ENCODE peak calls at places on chromosomes 11 and 22, in ten cellular contexts. One of them, this sample, is unnamed.

GRCh38 chr11:34468209-34468841 is 29.6 kb downstream of the CAT start:
- DNase-seq in fibroblast of mammary gland: peak; percentile 46
- DNase-seq in HepG2: peak; percentile 30
- DNase-seq in foreskin fibroblast: peak; percentile 13
- DNase-seq in IMR-90: peak; percentile 14
- DNase-seq in lower leg skin: no peak
- DNase-seq in mesothelial cell of epicardium: no peak
- DNase-seq in AG09309: no peak
- DNase-seq in fibroblast of pulmonary artery: peak; percentile 23
- DNase-seq in chondrocyte: no peak
- DNase-seq in this sample: peak; percentile 57

GRCh38 chr11:13885083-13885482 is 77.4 kb upstream of the SPON1 start:
- DNase-seq in lower leg skin: no peak
- DNase-seq in fibroblast of mammary gland: no peak
- DNase-seq in AG09309: no peak
- DNase-seq in chondrocyte: no peak
- DNase-seq in foreskin fibroblast: no peak
- DNase-seq in IMR-90: no peak
- DNase-seq in fibroblast of pulmonary artery: no peak
- DNase-seq in mesothelial cell of epicardium: no peak
- DNase-seq in HepG2: no peak
- DNase-seq in this sample: peak; percentile 36

GRCh38 chr11:104531075-104531474 is 367.1 kb upstream of the PDGFD start:
- DNase-seq in HepG2: peak; percentile 0
- DNase-seq in chondrocyte: no peak
- DNase-seq in lower leg skin: no peak
- DNase-seq in fibroblast of pulmonary artery: no peak
- DNase-seq in mesothelial cell of epicardium: no peak
- DNase-seq in fibroblast of mammary gland: peak; percentile 14
- DNase-seq in AG09309: no peak
- DNase-seq in IMR-90: no peak
- DNase-seq in foreskin fibroblast: no peak
- DNase-seq in this sample: peak; percentile 13

GRCh38 chr11:10488121-10488580 is 33.1 kb downstream of the AMPD3 start:
- DNase-seq in fibroblast of pulmonary artery: no peak
- DNase-seq in chondrocyte: no peak
- DNase-seq in HepG2: no peak
- DNase-seq in lower leg skin: peak; percentile 79
- DNase-seq in fibroblast of mammary gland: peak; percentile 10
- DNase-seq in IMR-90: peak; percentile 11
- DNase-seq in foreskin fibroblast: no peak
- DNase-seq in AG09309: no peak
- DNase-seq in mesothelial cell of epicardium: peak; percentile 21
- DNase-seq in this sample: peak; percentile 84

GRCh38 chr11:95067042-95067827 is 516 bp downstream of the SRSF8 start:
- DNase-seq in fibroblast of mammary gland: peak; percentile 60
- DNase-seq in chondrocyte: peak; percentile 94
- DNase-seq in foreskin fibroblast: peak; percentile 81
- DNase-seq in IMR-90: peak; percentile 72
- DNase-seq in HepG2: peak; percentile 57
- DNase-seq in AG09309: no peak
- DNase-seq in lower leg skin: peak; percentile 74
- DNase-seq in mesothelial cell of epicardium: peak; percentile 82
- DNase-seq in fibroblast of pulmonary artery: peak; percentile 77
- DNase-seq in this sample: peak; percentile 67

GRCh38 chr11:123434262-123434661 is 4.2 kb downstream of the GRAMD1B start:
- DNase-seq in chondrocyte: no peak
- DNase-seq in HepG2: no peak
- DNase-seq in lower leg skin: no peak
- DNase-seq in IMR-90: peak; percentile 22
- DNase-seq in AG09309: no peak
- DNase-seq in foreskin fibroblast: no peak
- DNase-seq in fibroblast of pulmonary artery: peak; percentile 43
- DNase-seq in mesothelial cell of epicardium: no peak
- DNase-seq in fibroblast of mammary gland: peak; percentile 28
- DNase-seq in this sample: peak; percentile 35

GRCh38 chr11:2211113-2211971 is 39.7 kb upstream of the TH start:
- DNase-seq in chondrocyte: peak; percentile 86
- DNase-seq in mesothelial cell of epicardium: no peak
- DNase-seq in IMR-90: no peak
- DNase-seq in foreskin fibroblast: no peak
- DNase-seq in AG09309: no peak
- DNase-seq in HepG2: peak; percentile 99
- DNase-seq in fibroblast of mammary gland: no peak
- DNase-seq in lower leg skin: peak; percentile 6
- DNase-seq in fibroblast of pulmonary artery: no peak
- DNase-seq in this sample: no peak

GRCh38 chr11:125072961-125073590 is 10.0 kb downstream of the SLC37A2 start:
- DNase-seq in lower leg skin: no peak
- DNase-seq in AG09309: no peak
- DNase-seq in IMR-90: no peak
- DNase-seq in fibroblast of pulmonary artery: no peak
- DNase-seq in chondrocyte: peak; percentile 84
- DNase-seq in fibroblast of mammary gland: no peak
- DNase-seq in HepG2: no peak
- DNase-seq in mesothelial cell of epicardium: no peak
- DNase-seq in foreskin fibroblast: no peak
- DNase-seq in this sample: no peak

GRCh38 chr11:363948-364761 is 5.1 kb upstream of the B4GALNT4 start:
- DNase-seq in HepG2: peak; percentile 62
- DNase-seq in AG09309: no peak
- DNase-seq in chondrocyte: peak; percentile 93
- DNase-seq in fibroblast of mammary gland: peak; percentile 58
- DNase-seq in foreskin fibroblast: peak; percentile 30
- DNase-seq in lower leg skin: no peak
- DNase-seq in mesothelial cell of epicardium: no peak
- DNase-seq in IMR-90: no peak
- DNase-seq in fibroblast of pulmonary artery: peak; percentile 13
- DNase-seq in this sample: peak; percentile 88

GRCh38 chr11:117096140-117096972 is 1.9 kb downstream of the SIK3 start:
- DNase-seq in chondrocyte: no peak
- DNase-seq in fibroblast of mammary gland: no peak
- DNase-seq in foreskin fibroblast: peak; percentile 16
- DNase-seq in fibroblast of pulmonary artery: no peak
- DNase-seq in HepG2: peak; percentile 78
- DNase-seq in IMR-90: no peak
- DNase-seq in lower leg skin: no peak
- DNase-seq in AG09309: no peak
- DNase-seq in mesothelial cell of epicardium: no peak
- DNase-seq in this sample: peak; percentile 19

GRCh38 chr11:58788355-58789023 is 56.0 kb downstream of the GLYATL2 start:
- DNase-seq in mesothelial cell of epicardium: no peak
- DNase-seq in chondrocyte: no peak
- DNase-seq in IMR-90: peak; percentile 61
- DNase-seq in lower leg skin: no peak
- DNase-seq in foreskin fibroblast: peak; percentile 27
- DNase-seq in fibroblast of pulmonary artery: peak; percentile 64
- DNase-seq in fibroblast of mammary gland: peak; percentile 77
- DNase-seq in HepG2: peak; percentile 67
- DNase-seq in AG09309: peak; percentile 14
- DNase-seq in this sample: peak; percentile 78

GRCh38 chr11:72333657-72334056 is 89.7 kb upstream of the PHOX2A start:
- DNase-seq in IMR-90: no peak
- DNase-seq in chondrocyte: no peak
- DNase-seq in fibroblast of pulmonary artery: peak; percentile 4
- DNase-seq in foreskin fibroblast: no peak
- DNase-seq in mesothelial cell of epicardium: no peak
- DNase-seq in AG09309: no peak
- DNase-seq in HepG2: no peak
- DNase-seq in lower leg skin: no peak
- DNase-seq in fibroblast of mammary gland: no peak
- DNase-seq in this sample: no peak

GRCh38 chr22:24181088-24181995 is at the start of gene SUSD2:
- DNase-seq in mesothelial cell of epicardium: no peak
- DNase-seq in lower leg skin: no peak
- DNase-seq in fibroblast of mammary gland: no peak
- DNase-seq in chondrocyte: peak; percentile 84
- DNase-seq in IMR-90: no peak
- DNase-seq in foreskin fibroblast: no peak
- DNase-seq in AG09309: no peak
- DNase-seq in fibroblast of pulmonary artery: no peak
- DNase-seq in HepG2: peak; percentile 76
- DNase-seq in this sample: no peak

GRCh38 chr11:117456027-117456720 is 128.5 kb downstream of the CEP164 start:
- DNase-seq in HepG2: no peak
- DNase-seq in chondrocyte: no peak
- DNase-seq in AG09309: no peak
- DNase-seq in foreskin fibroblast: no peak
- DNase-seq in lower leg skin: no peak
- DNase-seq in IMR-90: no peak
- DNase-seq in fibroblast of pulmonary artery: no peak
- DNase-seq in fibroblast of mammary gland: no peak
- DNase-seq in mesothelial cell of epicardium: no peak
- DNase-seq in this sample: no peak

DNA sequence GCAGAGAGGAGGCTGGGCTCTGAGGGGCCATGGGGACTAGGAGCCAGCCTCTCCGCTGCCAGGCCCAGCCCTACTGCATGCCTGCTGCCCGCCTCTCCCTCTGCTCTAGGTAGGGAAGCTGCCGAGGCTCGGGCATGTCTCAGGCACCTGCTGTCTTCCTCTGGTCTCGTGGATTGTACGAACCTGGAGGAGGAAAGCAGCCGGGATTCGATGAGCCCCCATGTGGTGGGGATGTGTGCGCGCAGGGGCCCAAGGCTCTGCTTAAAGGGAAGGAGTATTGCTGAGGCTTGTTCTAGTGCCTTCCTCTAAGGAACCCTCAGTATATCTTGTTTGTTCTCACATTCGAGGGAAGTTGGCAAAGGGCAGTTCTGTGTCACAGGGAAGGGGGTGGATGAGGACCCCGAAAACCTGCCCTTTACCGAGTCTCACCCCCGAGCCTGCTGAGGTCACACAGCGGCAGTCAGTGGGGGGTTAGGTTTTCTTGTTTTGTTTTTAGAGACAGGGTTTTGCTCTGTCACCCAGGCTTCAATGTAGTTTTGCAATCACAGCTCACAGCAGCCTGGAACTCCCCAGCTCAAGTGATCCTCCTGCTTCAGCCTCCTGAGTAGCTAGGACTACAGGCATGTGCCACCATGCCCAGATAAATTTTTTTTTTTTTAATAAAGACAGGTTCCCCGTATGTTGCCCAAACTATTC is 21.3 kb downstream of the DAGLA start:
- DNase-seq in mesothelial cell of epicardium: peak; percentile 47
- DNase-seq in chondrocyte: no peak
- DNase-seq in AG09309: no peak
- DNase-seq in foreskin fibroblast: no peak
- DNase-seq in HepG2: peak; percentile 37
- DNase-seq in lower leg skin: no peak
- DNase-seq in fibroblast of mammary gland: no peak
- DNase-seq in IMR-90: peak; percentile 16
- DNase-seq in fibroblast of pulmonary artery: no peak
- DNase-seq in this sample: no peak
- TF ChIP-seq CTCF in mesothelial cell of epicardium: peak; percentile 30
- TF ChIP-seq CTCF in chondrocyte: peak; percentile 48
- TF ChIP-seq CTCF in AG09309: peak; percentile 29
- TF ChIP-seq CTCF in foreskin fibroblast: peak; percentile 36
- TF ChIP-seq CTCF in HepG2: peak; percentile 51
- TF ChIP-seq CTCF in lower leg skin: no peak
- TF ChIP-seq CTCF in fibroblast of mammary gland: peak; percentile 17
- TF ChIP-seq CTCF in IMR-90: peak; percentile 33
- TF ChIP-seq CTCF in fibroblast of pulmonary artery: peak; percentile 23
- TF ChIP-seq CTCF in this sample: no peak

GRCh38 chr11:65591939-65592814 is 3.4 kb downstream of the KCNK7 start:
- DNase-seq in fibroblast of mammary gland: peak; percentile 69
- DNase-seq in foreskin fibroblast: peak; percentile 57
- DNase-seq in AG09309: no peak
- DNase-seq in lower leg skin: no peak
- DNase-seq in fibroblast of pulmonary artery: no peak
- DNase-seq in chondrocyte: no peak
- DNase-seq in IMR-90: peak; percentile 44
- DNase-seq in HepG2: no peak
- DNase-seq in mesothelial cell of epicardium: no peak
- DNase-seq in this sample: no peak
- TF ChIP-seq CTCF in fibroblast of mammary gland: no peak
- TF ChIP-seq CTCF in foreskin fibroblast: no peak
- TF ChIP-seq CTCF in AG09309: no peak
- TF ChIP-seq CTCF in lower leg skin: no peak
- TF ChIP-seq CTCF in fibroblast of pulmonary artery: no peak
- TF ChIP-seq CTCF in chondrocyte: no peak
- TF ChIP-seq CTCF in IMR-90: no peak
- TF ChIP-seq CTCF in HepG2: no peak
- TF ChIP-seq CTCF in mesothelial cell of epicardium: peak; percentile 23
- TF ChIP-seq CTCF in this sample: no peak

DNA sequence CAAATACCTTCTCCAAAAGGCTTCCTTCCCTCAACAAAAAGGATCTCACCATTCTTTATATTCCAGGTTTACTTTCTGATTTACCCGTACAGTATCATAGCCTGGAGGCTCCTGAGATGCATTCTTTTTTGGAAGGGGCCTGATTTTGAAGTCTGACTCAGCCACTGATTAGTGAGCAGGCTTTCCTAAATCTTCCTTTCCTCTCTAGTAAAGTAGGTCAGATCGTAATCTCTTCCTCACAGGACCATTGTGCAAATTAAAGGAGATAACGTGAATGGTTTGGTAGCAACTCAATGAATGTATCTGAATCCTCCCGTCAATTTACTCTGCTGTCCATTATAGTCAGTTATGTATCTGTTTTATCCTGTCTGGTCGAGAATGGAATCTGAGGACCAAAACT is 227.7 kb upstream of the ANO5 start:
- DNase-seq in fibroblast of pulmonary artery: no peak
- DNase-seq in mesothelial cell of epicardium: no peak
- DNase-seq in IMR-90: no peak
- DNase-seq in chondrocyte: no peak
- DNase-seq in fibroblast of mammary gland: no peak
- DNase-seq in AG09309: no peak
- DNase-seq in foreskin fibroblast: no peak
- DNase-seq in lower leg skin: no peak
- DNase-seq in HepG2: no peak
- DNase-seq in this sample: no peak
- TF ChIP-seq CTCF in fibroblast of pulmonary artery: no peak
- TF ChIP-seq CTCF in mesothelial cell of epicardium: no peak
- TF ChIP-seq CTCF in IMR-90: no peak
- TF ChIP-seq CTCF in chondrocyte: no peak
- TF ChIP-seq CTCF in fibroblast of mammary gland: no peak
- TF ChIP-seq CTCF in AG09309: no peak
- TF ChIP-seq CTCF in foreskin fibroblast: no peak
- TF ChIP-seq CTCF in lower leg skin: no peak
- TF ChIP-seq CTCF in HepG2: no peak
- TF ChIP-seq CTCF in this sample: no peak

DNA sequence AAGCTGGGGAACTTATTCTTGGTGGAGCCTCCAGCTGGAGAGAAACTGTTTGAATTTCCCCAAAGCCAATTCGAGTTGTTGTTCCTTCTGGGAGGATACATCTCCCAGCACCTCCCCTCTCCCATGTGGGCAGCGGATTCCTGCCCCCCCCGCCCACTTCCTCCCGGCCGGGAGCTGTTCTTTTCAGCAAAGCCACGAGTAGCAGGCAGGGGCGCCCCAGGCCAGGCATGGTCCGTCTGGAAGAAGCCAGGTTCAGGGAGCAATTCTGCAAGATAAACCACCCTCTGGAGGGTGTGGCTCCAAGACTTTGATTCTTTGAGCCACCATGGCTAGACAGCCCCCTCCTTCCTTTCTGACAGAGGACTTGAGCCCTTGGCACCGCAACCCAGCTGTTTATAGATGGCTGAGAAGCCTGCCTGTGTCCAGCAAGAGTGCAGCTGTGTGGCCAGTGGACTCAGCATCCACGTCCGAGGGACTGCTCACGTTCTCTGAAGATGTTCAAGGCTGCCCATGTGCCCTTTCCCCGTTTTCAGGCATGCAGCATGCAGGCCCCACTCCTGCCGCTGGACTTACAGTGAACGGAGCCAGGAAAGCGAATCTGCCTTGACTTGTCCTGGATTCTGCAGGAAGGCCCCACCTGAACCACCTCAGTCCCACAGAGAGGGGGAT is 170.3 kb downstream of the CTTN start:
- DNase-seq in fibroblast of mammary gland: peak; percentile 48
- DNase-seq in lower leg skin: no peak
- DNase-seq in AG09309: no peak
- DNase-seq in foreskin fibroblast: peak; percentile 22
- DNase-seq in mesothelial cell of epicardium: peak; percentile 54
- DNase-seq in fibroblast of pulmonary artery: peak; percentile 39
- DNase-seq in HepG2: no peak
- DNase-seq in chondrocyte: peak; percentile 66
- DNase-seq in IMR-90: peak; percentile 24
- DNase-seq in this sample: peak; percentile 0
- TF ChIP-seq CTCF in fibroblast of mammary gland: peak; percentile 32
- TF ChIP-seq CTCF in lower leg skin: no peak
- TF ChIP-seq CTCF in AG09309: peak; percentile 40
- TF ChIP-seq CTCF in foreskin fibroblast: peak; percentile 19
- TF ChIP-seq CTCF in mesothelial cell of epicardium: no peak
- TF ChIP-seq CTCF in fibroblast of pulmonary artery: peak; percentile 13
- TF ChIP-seq CTCF in HepG2: no peak
- TF ChIP-seq CTCF in chondrocyte: peak; percentile 68
- TF ChIP-seq CTCF in IMR-90: no peak
- TF ChIP-seq CTCF in this sample: no peak